ENCODE peak calls at places on chromosomes 4 and X, in nine cellular contexts. C, W, B, J, L, R, M, N and X are unnamed samples.

GRCh38 chrX:30308263-30309138 is 689 bp downstream of the NR0B1 start:
- DNase-seq in C (no peak), W (no peak), B (no peak), J (no peak), L (no peak), R (no peak), M (no peak), N (no peak), X (peak; percentile 51)

GRCh38 chr4:119081943-119082342 is 53.7 kb upstream of the MYOZ2 start:
- DNase-seq in C (no peak), W (no peak), B (no peak), J (no peak), L (no peak), R (no peak), M (no peak), N (no peak), X (no peak)

GRCh38 chr4:107780665-107781064 is 44.1 kb upstream of the SGMS2 start:
- DNase-seq in C (no peak), W (no peak), B (no peak), J (no peak), L (no peak), R (no peak), M (peak; percentile 10), N (no peak), X (no peak)

GRCh38 chr4:121777625-121778024 is 12.7 kb upstream of the SMIM43 start:
- DNase-seq in C (no peak), W (no peak), B (no peak), J (no peak), L (no peak), R (no peak), M (no peak), N (no peak), X (peak; percentile 91)

GRCh38 chr4:174170091-174170490 is 113.4 kb downstream of the FBXO8 start:
- DNase-seq in C (no peak), W (no peak), B (no peak), J (no peak), L (no peak), R (no peak), M (no peak), N (no peak), X (no peak)

GRCh38 chr4:65249111-65249510 is 421.2 kb downstream of the EPHA5 start:
- DNase-seq in C (no peak), W (no peak), B (no peak), J (no peak), L (no peak), R (no peak), M (no peak), N (no peak), X (no peak)

GRCh38 chr4:185879666-185880312 is 67.8 kb upstream of the SORBS2 start:
- DNase-seq in C (no peak), W (no peak), B (no peak), J (no peak), L (no peak), R (no peak), M (no peak), N (no peak), X (no peak)

GRCh38 chr4:7381221-7381889 is 53.4 kb downstream of the PSAPL1 start:
- DNase-seq in C (no peak), W (no peak), B (no peak), J (no peak), L (no peak), R (no peak), M (no peak), N (no peak), X (no peak)

GRCh38 chr4:3250956-3251690 is 2.2 kb downstream of the MSANTD1 start:
- DNase-seq in C (no peak), W (no peak), B (no peak), J (no peak), L (no peak), R (no peak), M (no peak), N (no peak), X (peak; percentile 83)

GRCh38 chr4:118587116-118587869 is 97.9 kb upstream of the METTL14 start:
- DNase-seq in C (no peak), W (no peak), B (no peak), J (no peak), L (no peak), R (no peak), M (no peak), N (no peak), X (no peak)

GRCh38 chr4:163395758-163396157 is 52.1 kb downstream of the NPY5R start:
- DNase-seq in C (no peak), W (peak; percentile 1), B (no peak), J (no peak), L (no peak), R (no peak), M (peak; percentile 5), N (no peak), X (no peak)

GRCh38 chr4:7788687-7789425 is 150.8 kb downstream of the AFAP1 start:
- DNase-seq in C (no peak), W (no peak), B (no peak), J (no peak), L (no peak), R (no peak), M (no peak), N (peak; percentile 68), X (no peak)

GRCh38 chr4:52659722-52660261 is 691 bp upstream of the USP46 start:
- DNase-seq in C (no peak), W (peak; percentile 15), B (peak; percentile 66), J (peak; percentile 38), L (no peak), R (no peak), M (peak; percentile 27), N (peak; percentile 43), X (peak; percentile 39)

GRCh38 chr4:62644372-62644771 is 1444.2 kb downstream of the ADGRL3 start:
- DNase-seq in C (peak; percentile 20), W (peak; percentile 7), B (no peak), J (no peak), L (no peak), R (no peak), M (peak; percentile 33), N (no peak), X (peak; percentile 16)

GRCh38 chrX:125895518-125895917 is 270.6 kb downstream of the DCAF12L2 start:
- DNase-seq in C (no peak), W (no peak), B (no peak), J (no peak), L (no peak), R (no peak), M (no peak), N (no peak), X (no peak)

GRCh38 chrX:721354-721753 is 90.8 kb downstream of the SHOX start:
- DNase-seq in C (no peak), W (no peak), B (no peak), J (no peak), L (no peak), R (no peak), M (no peak), N (no peak), X (no peak)

GRCh38 chr4:3285558-3286334 is 7.1 kb upstream of the RGS12 start:
- DNase-seq in C (no peak), W (peak; percentile 39), B (no peak), J (no peak), L (no peak), R (no peak), M (peak; percentile 80), N (no peak), X (no peak)

GRCh38 chr4:123163501-123163900 is 233.1 kb upstream of the SPRY1 start:
- DNase-seq in C (no peak), W (no peak), B (no peak), J (no peak), L (no peak), R (no peak), M (peak; percentile 43), N (no peak), X (no peak)

GRCh38 chr4:141133146-141134006 is at the start of gene RNF150:
- DNase-seq in C (peak; percentile 82), W (no peak), B (peak; percentile 87), J (peak; percentile 63), L (no peak), R (peak; percentile 0), M (peak; percentile 63), N (peak; percentile 85), X (peak; percentile 84)

GRCh38 chr4:82984459-82984858 is 26.2 kb downstream of the LIN54 start:
- DNase-seq in C (no peak), W (peak; percentile 39), B (no peak), J (peak; percentile 12), L (no peak), R (no peak), M (peak; percentile 77), N (no peak), X (peak; percentile 72)

GRCh38 chr4:136319789-136320470 is 1212.4 kb downstream of the PCDH18 start:
- DNase-seq in C (no peak), W (peak; percentile 11), B (no peak), J (no peak), L (no peak), R (no peak), M (peak; percentile 88), N (no peak), X (peak; percentile 98)

GRCh38 chr4:21790437-21791029 is 158.0 kb downstream of the KCNIP4 start:
- DNase-seq in C (no peak), W (peak; percentile 18), B (no peak), J (no peak), L (no peak), R (no peak), M (peak; percentile 30), N (no peak), X (peak; percentile 57)

GRCh38 chr4:14650127-14650526 is 352.2 kb upstream of the CPEB2 start:
- DNase-seq in C (no peak), W (no peak), B (no peak), J (no peak), L (no peak), R (no peak), M (peak; percentile 6), N (no peak), X (no peak)

GRCh38 chrX:40867352-40867751 is 132.0 kb upstream of the MED14 start:
- DNase-seq in C (no peak), W (peak; percentile 60), B (no peak), J (no peak), L (no peak), R (no peak), M (peak; percentile 63), N (no peak), X (peak; percentile 76)

GRCh38 chr4:74328501-74328900 is 20.2 kb downstream of the EPGN start:
- DNase-seq in C (no peak), W (no peak), B (no peak), J (no peak), L (no peak), R (no peak), M (peak; percentile 39), N (no peak), X (no peak)

GRCh38 chrX:108270739-108271396 is 167.4 kb downstream of the COL4A6 start:
- DNase-seq in C (no peak), W (peak; percentile 1), B (no peak), J (no peak), L (no peak), R (no peak), M (peak; percentile 46), N (no peak), X (peak; percentile 43)

GRCh38 chr4:41129128-41129754 is 85.1 kb downstream of the APBB2 start:
- DNase-seq in C (peak; percentile 23), W (no peak), B (no peak), J (no peak), L (no peak), R (no peak), M (no peak), N (no peak), X (no peak)

GRCh38 chr4:37066149-37066548 is 178.4 kb upstream of the NWD2 start:
- DNase-seq in C (no peak), W (no peak), B (no peak), J (no peak), L (no peak), R (no peak), M (no peak), N (no peak), X (peak; percentile 10)

GRCh38 chr4:67380154-67380553 is 165.1 kb downstream of the CENPC start:
- DNase-seq in C (no peak), W (no peak), B (no peak), J (no peak), L (no peak), R (no peak), M (no peak), N (no peak), X (no peak)

GRCh38 chrX:20362268-20363002 is 95.7 kb upstream of the RPS6KA3 start:
- DNase-seq in C (peak; percentile 87), W (no peak), B (peak; percentile 1), J (no peak), L (no peak), R (no peak), M (no peak), N (peak; percentile 5), X (peak; percentile 90)

GRCh38 chr4:167233523-167234387 is 539 bp downstream of the SPOCK3 start:
- DNase-seq in C (no peak), W (no peak), B (peak; percentile 79), J (no peak), L (no peak), R (no peak), M (peak; percentile 10), N (no peak), X (peak; percentile 19)